ENCODE peak calls at places on chromosomes 5 and 9, in four cellular contexts. A, V, E and P are unnamed samples.

GRCh38 chr5:33794550-33795300 is 97.1 kb downstream of the ADAMTS12 start:
- DNase-seq in E (no peak), V (peak; percentile 69), A (peak; percentile 45), P (no peak)

GRCh38 chr9:99511723-99512122 is 289.6 kb downstream of the SEC61B start:
- DNase-seq in A (no peak), E (no peak), V (peak; percentile 24), P (no peak)

GRCh38 chr5:134818776-134819175 is 27.0 kb upstream of the C5orf24 start:
- DNase-seq in A (no peak), E (no peak), V (no peak), P (no peak)

GRCh38 chr5:179439181-179439990 is 94.1 kb upstream of the ADAMTS2 start:
- DNase-seq in A (no peak), E (no peak), V (no peak), P (no peak)

GRCh38 chr5:31378838-31379237 is 153.1 kb downstream of the DROSHA start:
- DNase-seq in E (no peak), A (peak; percentile 55), V (peak; percentile 69), P (no peak)

GRCh38 chr5:107782770-107783169 is 112.0 kb upstream of the EFNA5 start:
- DNase-seq in A (no peak), E (no peak), V (no peak), P (no peak)

GRCh38 chr9:95509851-95510529 is 6.8 kb downstream of the PTCH1 start:
- DNase-seq in A (no peak), E (no peak), V (peak; percentile 66), P (no peak)

GRCh38 chr5:2213121-2213730 is 330.5 kb upstream of the IRX4 start:
- DNase-seq in E (no peak), A (no peak), V (no peak), P (no peak)

GRCh38 chr9:4902135-4902475 is 83.0 kb upstream of the JAK2 start:
- DNase-seq in E (no peak), A (no peak), V (no peak), P (no peak)

GRCh38 chr9:36677611-36678010 is 104.9 kb downstream of the MELK start:
- DNase-seq in A (no peak), V (no peak), E (no peak), P (no peak)

GRCh38 chr5:177194278-177194677 is 60.7 kb downstream of the NSD1 start:
- DNase-seq in V (peak; percentile 93), A (peak; percentile 88), E (no peak), P (no peak)

GRCh38 chr9:136902259-136902821 is 16.0 kb downstream of the TRAF2 start:
- DNase-seq in A (no peak), V (peak; percentile 84), E (no peak), P (peak; percentile 67)

GRCh38 chr5:59357421-59357977 is 536.0 kb downstream of the PDE4D start:
- DNase-seq in V (no peak), A (peak; percentile 70), E (no peak), P (no peak)

GRCh38 chr5:42641321-42642005 is 115.2 kb upstream of the CCDC152 start:
- DNase-seq in A (no peak), V (no peak), E (no peak), P (no peak)

GRCh38 chr5:137304227-137304874 is 194.8 kb downstream of the SPOCK1 start:
- DNase-seq in A (no peak), E (no peak), V (no peak), P (no peak)

GRCh38 chr9:89247431-89248370 is 63.3 kb upstream of the CKS2 start:
- DNase-seq in A (peak; percentile 12), E (no peak), V (no peak), P (no peak)

GRCh38 chr9:13524245-13524644 is 244.8 kb upstream of the MPDZ start:
- DNase-seq in E (no peak), A (peak; percentile 11), V (no peak), P (no peak)

GRCh38 chr5:119322312-119322947 is 33.4 kb upstream of the TNFAIP8 start:
- DNase-seq in V (no peak), A (no peak), E (no peak), P (no peak)

GRCh38 chr5:181188700-181189362 is 16.2 kb downstream of the TRIM7 start:
- DNase-seq in V (peak; percentile 81), E (no peak), A (peak; percentile 81), P (peak; percentile 84)

GRCh38 chr5:1779782-1780620 is 19.6 kb downstream of the MRPL36 start:
- DNase-seq in E (peak; percentile 75), V (no peak), A (no peak), P (no peak)

GRCh38 chr5:147805030-147805454 is 22.5 kb upstream of the JAKMIP2 start:
- DNase-seq in A (peak; percentile 53), E (no peak), V (no peak), P (no peak)

GRCh38 chr9:82789155-82789824 is 273.7 kb downstream of the RASEF start:
- DNase-seq in A (no peak), E (no peak), V (no peak), P (no peak)

GRCh38 chr9:18333157-18333556 is 140.8 kb upstream of the ADAMTSL1 start:
- DNase-seq in V (peak; percentile 36), E (no peak), A (no peak), P (no peak)

GRCh38 chr9:93960221-93960970 is 5.2 kb upstream of the BARX1 start:
- DNase-seq in V (peak; percentile 35), A (peak; percentile 6), E (peak; percentile 65), P (no peak)

GRCh38 chr5:8577792-8578191 is 708.8 kb downstream of the MTRR start:
- DNase-seq in V (peak; percentile 3), A (peak; percentile 17), E (no peak), P (no peak)

GRCh38 chr9:38026021-38026809 is 42.8 kb downstream of the SHB start:
- DNase-seq in A (peak; percentile 92), E (no peak), V (peak; percentile 95), P (no peak)

GRCh38 chr5:173500213-173500560 is 116.3 kb downstream of the BOD1 start:
- DNase-seq in A (no peak), E (no peak), V (no peak), P (no peak)
- H3K4me1 ChIP-seq in A (peaks cover 8% of the 10 kb centered on the region), E (peaks cover 14% of the 10 kb centered on the region), V (peaks cover 22% of the 10 kb centered on the region), P (no peaks in the 10 kb centered on the region)

GRCh38 chr9:615756-616155 is 225.7 kb upstream of the DMRT1 start:
- DNase-seq in A (no peak), E (no peak), V (no peak), P (no peak)
- H3K27ac ChIP-seq in A (no peak overlapping the region), E (peak overlapping the region; percentile 24), V (no peak overlapping the region), P (no peak overlapping the region)

DNA sequence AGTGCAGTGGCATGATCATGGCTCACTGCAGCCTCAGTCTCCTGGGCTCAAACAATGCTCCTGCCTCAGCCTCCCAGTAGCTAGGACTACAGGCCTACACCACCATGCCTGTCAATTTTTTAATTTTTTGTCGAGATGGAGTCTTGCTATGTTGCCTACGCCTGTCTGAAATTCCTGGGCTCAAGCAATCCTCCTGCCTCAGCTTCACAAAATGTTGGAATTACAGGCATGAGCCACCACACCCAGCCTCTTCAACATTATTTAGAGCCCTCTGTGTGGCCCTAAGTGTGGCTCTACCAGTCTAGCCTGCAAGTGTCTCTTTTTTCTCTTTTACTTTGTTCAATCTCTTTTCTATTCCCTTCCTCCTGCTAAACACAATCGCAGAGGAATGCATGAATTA is 154.4 kb upstream of the EPB41L4A start:
- DNase-seq in V (no peak), E (no peak), A (no peak), P (no peak)
- H3K4me3 ChIP-seq in V (no peak overlapping the region), E (no peak overlapping the region), A (no peak overlapping the region), P (no peak overlapping the region)

GRCh38 chr9:72361227-72361626 is 3.8 kb downstream of the ZFAND5 start:
- DNase-seq in E (no peak), A (no peak), V (peak; percentile 45), P (no peak)

GRCh38 chr9:72363226-72363625 is 1.8 kb downstream of the ZFAND5 start:
- DNase-seq in V (peak; percentile 19), A (no peak), E (no peak), P (no peak)

GRCh38 chr9:72363908-72364678 is 915 bp downstream of the ZFAND5 start:
- DNase-seq in E (peak; percentile 85), A (peak; percentile 68), V (peak; percentile 82), P (peak; percentile 69)

GRCh38 chr9:72362118-72362531 is 2.9 kb downstream of the ZFAND5 start:
- DNase-seq in A (peak; percentile 76), E (no peak), V (peak; percentile 71), P (no peak)

DNA sequence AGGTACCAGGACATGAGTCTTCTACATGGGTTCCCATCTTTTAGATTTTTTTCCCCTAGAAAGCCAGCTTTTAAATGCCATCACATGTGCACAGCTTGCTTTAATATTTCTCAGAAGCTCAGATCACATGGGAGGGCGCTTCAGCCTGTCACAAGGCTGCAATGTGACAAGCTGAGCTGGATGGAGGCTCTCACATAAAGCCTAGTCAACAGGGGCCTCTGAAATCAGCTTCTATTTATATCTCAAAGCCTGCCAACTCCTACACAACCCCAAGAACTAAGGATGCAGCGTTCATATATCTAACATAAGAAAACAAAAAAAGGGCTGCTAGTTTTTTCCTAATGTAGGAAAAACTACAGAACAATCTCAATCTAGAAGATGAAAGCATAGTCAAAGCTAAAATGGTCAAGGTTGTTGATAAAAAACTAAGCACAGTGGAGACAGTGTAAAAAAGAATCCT is 2.3 kb downstream of the ZFAND5 start:
- DNase-seq in V (peak; percentile 92), A (peak; percentile 92), E (no peak), P (peak; percentile 30)
- H3K4me1 ChIP-seq in V (peaks cover 36% of the 10 kb centered on the region), A (peaks cover 3% of the 10 kb centered on the region), E (peaks cover 63% of the 10 kb centered on the region), P (peaks cover 67% of the 10 kb centered on the region)

DNA sequence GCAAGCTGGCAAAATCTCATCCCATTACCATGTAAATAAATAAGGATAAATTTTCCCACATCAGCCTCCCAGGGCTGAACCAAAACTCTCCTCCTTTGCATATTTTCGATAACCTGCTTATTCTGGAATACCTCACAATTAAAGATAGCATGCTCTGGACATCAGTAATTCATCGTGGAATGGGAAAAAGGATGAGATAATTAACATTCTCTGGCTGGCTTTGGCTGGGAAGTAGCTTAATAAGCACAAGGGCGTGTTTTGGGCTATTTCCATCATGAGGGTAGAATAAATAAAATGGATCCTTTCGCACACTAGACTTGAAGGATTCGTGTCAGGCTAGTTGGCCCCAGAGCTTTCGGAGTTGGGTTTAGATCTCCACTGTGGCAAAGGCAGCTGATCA is 151.2 kb upstream of the ADRA1B start:
- DNase-seq in A (no peak), E (no peak), V (peak; percentile 43), P (no peak)
- H3K27ac ChIP-seq in A (peak overlapping the region; percentile 67), E (no peak overlapping the region), V (peak overlapping the region; percentile 36), P (no peak overlapping the region)

GRCh38 chr5:139276426-139276825 is 17.1 kb upstream of the MATR3 start:
- DNase-seq in A (no peak), V (no peak), E (no peak), P (no peak)
- H3K4me3 ChIP-seq in A (no peak overlapping the region), V (no peak overlapping the region), E (no peak overlapping the region), P (no peak overlapping the region)

GRCh38 chr5:150639317-150639738 is 1.1 kb upstream of the SYNPO start:
- DNase-seq in E (no peak), A (no peak), V (no peak), P (no peak)
- H3K4me1 ChIP-seq in E (peaks cover 91% of the 10 kb centered on the region), A (peaks cover 61% of the 10 kb centered on the region), V (peaks cover 72% of the 10 kb centered on the region), P (no peaks in the 10 kb centered on the region)

GRCh38 chr5:88736494-88736893 is 146.5 kb downstream of the MEF2C start:
- DNase-seq in V (no peak), A (no peak), E (no peak), P (no peak)
- H3K27ac ChIP-seq in V (no peak overlapping the region), A (no peak overlapping the region), E (no peak overlapping the region), P (no peak overlapping the region)

DNA sequence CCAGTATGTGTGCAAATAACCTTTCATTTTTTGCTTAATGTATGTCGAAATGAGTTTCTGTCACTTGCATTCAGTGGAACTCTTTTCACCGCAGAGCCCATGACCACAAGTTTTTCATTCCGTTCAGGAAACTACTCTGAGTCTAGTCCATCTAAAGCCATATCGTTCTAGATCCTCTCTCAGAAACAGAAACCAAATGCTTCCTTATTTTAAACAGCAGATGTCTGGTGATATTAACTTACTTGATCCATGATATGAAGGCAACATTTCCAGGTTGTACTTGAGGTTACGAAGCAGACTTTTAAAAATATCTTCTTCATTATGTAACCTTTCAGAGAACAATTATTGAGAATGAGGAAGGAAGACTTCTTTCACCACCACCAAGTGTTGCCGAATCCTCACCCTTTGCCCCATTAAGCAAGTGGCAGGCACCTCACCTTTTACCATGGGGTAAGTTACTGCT is 72.4 kb upstream of the GNAQ start:
- DNase-seq in E (no peak), V (no peak), A (no peak), P (peak; percentile 50)
- H3K4me3 ChIP-seq in E (no peak overlapping the region), V (no peak overlapping the region), A (no peak overlapping the region), P (peak overlapping the region; percentile 23)